ENCODE peak calls at places on chromosomes 1 and 21, in four cellular contexts. P is stomach, S is SK-N-SH, O is fibroblast of lung. T is an unnamed sample.

GRCh38 chr1:99745061-99745460 is 21.4 kb downstream of the FRRS1 start:
- DNase-seq in P (no peak), S (no peak), O (no peak), T (peak; percentile 48)

GRCh38 chr21:45002381-45003204 is 62.8 kb downstream of the SLX9 start:
- DNase-seq in P (no peak), S (no peak), O (no peak), T (no peak)

GRCh38 chr1:77976433-77977076 is 2.3 kb downstream of the FUBP1 start:
- DNase-seq in P (no peak), S (no peak), O (no peak), T (peak; percentile 50)

GRCh38 chr21:31442339-31442738 is 98.3 kb upstream of the TIAM1 start:
- DNase-seq in P (no peak), S (no peak), O (no peak), T (no peak)

GRCh38 chr1:23923592-23924495 is 10.7 kb upstream of the CNR2 start:
- DNase-seq in P (peak; percentile 63), S (no peak), O (peak; percentile 34), T (no peak)

GRCh38 chr1:213244664-213245091 is 193.6 kb downstream of the RPS6KC1 start:
- DNase-seq in P (no peak), S (peak; percentile 16), O (peak; percentile 35), T (peak; percentile 75)

GRCh38 chr1:172835834-172836233 is 176.9 kb downstream of the FASLG start:
- DNase-seq in P (no peak), S (no peak), O (no peak), T (no peak)

GRCh38 chr1:180230416-180230790 is 339 bp downstream of the LHX4 start:
- DNase-seq in P (no peak), S (no peak), O (no peak), T (no peak)

GRCh38 chr1:117138556-117138955 is 17.0 kb upstream of the TRIM45 start:
- DNase-seq in P (no peak), S (no peak), O (no peak), T (no peak)

GRCh38 chr1:90114521-90115141 is 119.7 kb downstream of the ZNF326 start:
- DNase-seq in P (no peak), S (peak; percentile 22), O (peak; percentile 33), T (peak; percentile 65)

GRCh38 chr1:111739984-111740765 is 980 bp upstream of the INKA2 start:
- DNase-seq in P (peak; percentile 69), S (peak; percentile 86), O (peak; percentile 73), T (peak; percentile 89)

GRCh38 chr21:38631171-38631570 is 132.9 kb upstream of the ERG start:
- DNase-seq in P (no peak), S (no peak), O (peak; percentile 93), T (no peak)

GRCh38 chr1:200674838-200675587 is 5.3 kb upstream of the DDX59 start:
- DNase-seq in P (no peak), S (no peak), O (no peak), T (no peak)

GRCh38 chr1:1337793-1338147 is 6.7 kb downstream of the TAS1R3 start:
- DNase-seq in P (peak; percentile 72), S (peak; percentile 91), O (no peak), T (peak; percentile 68)

GRCh38 chr1:152244576-152244975 is 20.6 kb upstream of the HRNR start:
- DNase-seq in P (no peak), S (no peak), O (peak; percentile 43), T (no peak)

GRCh38 chr1:192003295-192004083 is 154.8 kb upstream of the RGS18 start:
- DNase-seq in P (no peak), S (no peak), O (no peak), T (no peak)

GRCh38 chr1:156712626-156713025 is 7.2 kb upstream of the CRABP2 start:
- DNase-seq in P (no peak), S (no peak), O (peak; percentile 36), T (no peak)

GRCh38 chr1:19687414-19687813 is 22.7 kb downstream of the HTR6 start:
- DNase-seq in P (no peak), S (no peak), O (no peak), T (no peak)
- H3K4me1 ChIP-seq in P (no peaks in the 10 kb centered on the region), S (no peaks in the 10 kb centered on the region), O (peaks cover 3% of the 10 kb centered on the region), T (no peaks in the 10 kb centered on the region)

DNA sequence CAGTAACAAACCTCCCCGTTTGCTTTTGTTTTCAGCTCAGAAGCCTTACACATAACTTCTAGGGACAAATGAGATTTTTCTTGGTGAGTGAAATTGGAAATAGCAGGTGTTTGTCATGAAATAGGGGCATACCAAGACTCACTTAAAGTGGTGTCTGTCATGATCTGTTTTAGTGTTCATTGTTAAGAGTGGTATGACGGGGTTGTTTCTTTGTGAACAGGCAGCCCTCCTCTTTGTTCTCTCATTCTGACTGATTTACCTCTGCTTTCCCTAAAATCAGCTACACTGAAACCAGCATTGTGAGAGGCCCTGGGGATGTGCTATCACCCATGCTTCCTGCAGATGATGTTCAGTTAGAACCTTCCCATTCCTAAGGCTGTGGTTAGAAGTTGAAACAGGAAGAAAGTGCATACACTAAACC is 2.5 kb upstream of the ERO1B start:
- DNase-seq in P (no peak), S (no peak), O (no peak), T (no peak)
- H3K4me1 ChIP-seq in P (peaks cover 29% of the 10 kb centered on the region), S (no peaks in the 10 kb centered on the region), O (no peaks in the 10 kb centered on the region), T (peaks cover 19% of the 10 kb centered on the region)

GRCh38 chr1:32112800-32113375 is 5.0 kb downstream of the KPNA6 start:
- DNase-seq in P (no peak), S (no peak), O (no peak), T (no peak)
- H3K4me1 ChIP-seq in P (peaks cover 85% of the 10 kb centered on the region), S (peaks cover 18% of the 10 kb centered on the region), O (peaks cover 8% of the 10 kb centered on the region), T (peaks cover 6% of the 10 kb centered on the region)

DNA sequence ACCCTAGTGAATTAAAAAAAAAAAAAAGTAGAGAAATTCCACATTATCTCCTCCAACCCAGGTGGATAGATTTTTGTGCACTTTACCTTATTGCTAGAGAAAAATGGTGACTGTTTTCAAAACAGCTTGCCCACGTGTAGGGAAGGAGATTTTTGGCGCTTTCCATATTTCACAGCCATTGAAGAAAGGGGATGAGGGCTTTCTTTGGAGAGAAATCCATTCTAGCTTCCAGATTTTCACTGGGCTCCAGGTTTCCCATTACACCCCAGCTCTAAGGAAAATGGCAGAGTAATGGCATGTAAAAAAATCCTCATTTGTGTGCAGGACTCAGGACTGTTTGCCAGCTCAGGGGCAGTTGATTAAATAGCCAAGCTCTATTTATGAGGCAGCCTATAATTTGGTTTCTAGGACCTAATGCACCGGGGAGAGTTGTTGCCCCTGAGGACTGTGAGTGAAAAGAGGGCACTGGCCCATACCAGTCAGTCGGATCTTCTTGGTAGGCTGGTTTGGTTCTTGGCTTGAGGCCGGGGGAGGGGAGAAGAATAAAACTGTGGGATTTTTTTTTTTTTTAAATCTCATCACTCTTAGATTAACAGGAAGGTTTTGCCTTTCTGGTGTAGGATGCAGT is 2.1 kb upstream of the ARID1A start:
- DNase-seq in P (no peak), S (no peak), O (no peak), T (no peak)
- H3K4me1 ChIP-seq in P (peaks cover 58% of the 10 kb centered on the region), S (peaks cover 27% of the 10 kb centered on the region), O (peaks cover 17% of the 10 kb centered on the region), T (peaks cover 30% of the 10 kb centered on the region)

T was measured in HAP-1.